ENCODE peak calls at places on chromosomes 6 and 20, in eight cellular contexts. One of them, this sample, is unnamed.

GRCh38 chr6:1858191-1858590 is 248.5 kb downstream of the FOXC1 start:
- DNase-seq in astrocyte of the spinal cord: no peak
- DNase-seq in cardiac fibroblast: no peak
- DNase-seq in BE2C: no peak
- DNase-seq in PC-3: no peak
- DNase-seq in CD4-positive, alpha-beta T cell: no peak
- DNase-seq in tibial nerve: no peak
- DNase-seq in A673: no peak
- DNase-seq in this sample: no peak

GRCh38 chr6:128659878-128660622 is 139.7 kb upstream of the PTPRK start:
- DNase-seq in A673: no peak
- DNase-seq in tibial nerve: no peak
- DNase-seq in cardiac fibroblast: peak; percentile 6
- DNase-seq in astrocyte of the spinal cord: no peak
- DNase-seq in CD4-positive, alpha-beta T cell: no peak
- DNase-seq in PC-3: peak; percentile 40
- DNase-seq in BE2C: no peak
- DNase-seq in this sample: no peak

GRCh38 chr20:8425802-8426201 is 293.7 kb downstream of the PLCB1 start:
- DNase-seq in A673: no peak
- DNase-seq in astrocyte of the spinal cord: no peak
- DNase-seq in BE2C: no peak
- DNase-seq in CD4-positive, alpha-beta T cell: no peak
- DNase-seq in tibial nerve: no peak
- DNase-seq in PC-3: no peak
- DNase-seq in cardiac fibroblast: no peak
- DNase-seq in this sample: no peak

GRCh38 chr6:137823826-137824501 is 43.1 kb upstream of the TNFAIP3 start:
- DNase-seq in CD4-positive, alpha-beta T cell: peak; percentile 80
- DNase-seq in PC-3: no peak
- DNase-seq in astrocyte of the spinal cord: peak; percentile 72
- DNase-seq in cardiac fibroblast: peak; percentile 81
- DNase-seq in BE2C: peak; percentile 13
- DNase-seq in A673: peak; percentile 15
- DNase-seq in tibial nerve: no peak
- DNase-seq in this sample: no peak

GRCh38 chr6:34674268-34674639 is 22.3 kb downstream of the ILRUN start:
- DNase-seq in tibial nerve: no peak
- DNase-seq in astrocyte of the spinal cord: no peak
- DNase-seq in cardiac fibroblast: no peak
- DNase-seq in BE2C: no peak
- DNase-seq in A673: no peak
- DNase-seq in CD4-positive, alpha-beta T cell: no peak
- DNase-seq in PC-3: no peak
- DNase-seq in this sample: no peak

GRCh38 chr6:32190054-32190945 is at the start of gene PBX2:
- DNase-seq in PC-3: peak; percentile 74
- DNase-seq in BE2C: peak; percentile 85
- DNase-seq in CD4-positive, alpha-beta T cell: peak; percentile 78
- DNase-seq in tibial nerve: peak; percentile 92
- DNase-seq in A673: peak; percentile 94
- DNase-seq in astrocyte of the spinal cord: peak; percentile 93
- DNase-seq in cardiac fibroblast: peak; percentile 91
- DNase-seq in this sample: peak; percentile 58

GRCh38 chr6:57305754-57306153 is 11.7 kb upstream of the PRIM2 start:
- DNase-seq in tibial nerve: no peak
- DNase-seq in cardiac fibroblast: peak; percentile 61
- DNase-seq in PC-3: peak; percentile 45
- DNase-seq in CD4-positive, alpha-beta T cell: no peak
- DNase-seq in A673: no peak
- DNase-seq in astrocyte of the spinal cord: no peak
- DNase-seq in BE2C: no peak
- DNase-seq in this sample: no peak

GRCh38 chr6:106134087-106134770 is 48.1 kb downstream of the PRDM1 start:
- DNase-seq in CD4-positive, alpha-beta T cell: no peak
- DNase-seq in A673: no peak
- DNase-seq in cardiac fibroblast: no peak
- DNase-seq in BE2C: no peak
- DNase-seq in astrocyte of the spinal cord: no peak
- DNase-seq in PC-3: peak; percentile 45
- DNase-seq in tibial nerve: no peak
- DNase-seq in this sample: peak; percentile 26

GRCh38 chr6:47235964-47236760 is 73.5 kb downstream of the TNFRSF21 start:
- DNase-seq in cardiac fibroblast: no peak
- DNase-seq in tibial nerve: no peak
- DNase-seq in astrocyte of the spinal cord: no peak
- DNase-seq in BE2C: peak; percentile 84
- DNase-seq in PC-3: no peak
- DNase-seq in CD4-positive, alpha-beta T cell: no peak
- DNase-seq in A673: no peak
- DNase-seq in this sample: no peak

GRCh38 chr6:2853766-2854393 is 12.2 kb upstream of the SERPINB1 start:
- DNase-seq in tibial nerve: no peak
- DNase-seq in CD4-positive, alpha-beta T cell: peak; percentile 59
- DNase-seq in A673: peak; percentile 96
- DNase-seq in PC-3: peak; percentile 95
- DNase-seq in BE2C: no peak
- DNase-seq in astrocyte of the spinal cord: peak; percentile 82
- DNase-seq in cardiac fibroblast: peak; percentile 94
- DNase-seq in this sample: no peak

GRCh38 chr6:108113557-108114519 is 39.3 kb upstream of the OSTM1 start:
- DNase-seq in BE2C: peak; percentile 39
- DNase-seq in astrocyte of the spinal cord: peak; percentile 69
- DNase-seq in CD4-positive, alpha-beta T cell: no peak
- DNase-seq in A673: peak; percentile 80
- DNase-seq in tibial nerve: no peak
- DNase-seq in PC-3: peak; percentile 64
- DNase-seq in cardiac fibroblast: peak; percentile 77
- DNase-seq in this sample: peak; percentile 57

GRCh38 chr6:125812394-125813231 is 21.9 kb downstream of the NCOA7 start:
- DNase-seq in A673: peak; percentile 50
- DNase-seq in astrocyte of the spinal cord: peak; percentile 96
- DNase-seq in BE2C: peak; percentile 75
- DNase-seq in tibial nerve: no peak
- DNase-seq in PC-3: peak; percentile 52
- DNase-seq in cardiac fibroblast: peak; percentile 96
- DNase-seq in CD4-positive, alpha-beta T cell: no peak
- DNase-seq in this sample: no peak

GRCh38 chr20:48398506-48399449 is 429.0 kb downstream of the PREX1 start:
- DNase-seq in CD4-positive, alpha-beta T cell: no peak
- DNase-seq in cardiac fibroblast: no peak
- DNase-seq in BE2C: no peak
- DNase-seq in tibial nerve: no peak
- DNase-seq in A673: no peak
- DNase-seq in astrocyte of the spinal cord: peak; percentile 12
- DNase-seq in PC-3: no peak
- DNase-seq in this sample: no peak

GRCh38 chr6:170433163-170434095 is 119.7 kb downstream of the PSMB1 start:
- DNase-seq in CD4-positive, alpha-beta T cell: no peak
- DNase-seq in PC-3: no peak
- DNase-seq in astrocyte of the spinal cord: no peak
- DNase-seq in tibial nerve: no peak
- DNase-seq in cardiac fibroblast: no peak
- DNase-seq in A673: no peak
- DNase-seq in BE2C: no peak
- DNase-seq in this sample: no peak

GRCh38 chr6:170424634-170425126 is 118.1 kb downstream of the FAM120B start:
- DNase-seq in BE2C: no peak
- DNase-seq in tibial nerve: no peak
- DNase-seq in PC-3: no peak
- DNase-seq in CD4-positive, alpha-beta T cell: no peak
- DNase-seq in A673: no peak
- DNase-seq in cardiac fibroblast: no peak
- DNase-seq in astrocyte of the spinal cord: no peak
- DNase-seq in this sample: no peak

GRCh38 chr6:170434821-170435155 is 118.3 kb downstream of the PSMB1 start:
- DNase-seq in PC-3: no peak
- DNase-seq in CD4-positive, alpha-beta T cell: no peak
- DNase-seq in cardiac fibroblast: no peak
- DNase-seq in tibial nerve: no peak
- DNase-seq in astrocyte of the spinal cord: no peak
- DNase-seq in BE2C: no peak
- DNase-seq in A673: no peak
- DNase-seq in this sample: no peak

GRCh38 chr6:170434114-170434820 is 118.8 kb downstream of the PSMB1 start:
- DNase-seq in PC-3: no peak
- DNase-seq in tibial nerve: no peak
- DNase-seq in cardiac fibroblast: no peak
- DNase-seq in BE2C: no peak
- DNase-seq in A673: no peak
- DNase-seq in CD4-positive, alpha-beta T cell: no peak
- DNase-seq in astrocyte of the spinal cord: no peak
- DNase-seq in this sample: no peak

DNA sequence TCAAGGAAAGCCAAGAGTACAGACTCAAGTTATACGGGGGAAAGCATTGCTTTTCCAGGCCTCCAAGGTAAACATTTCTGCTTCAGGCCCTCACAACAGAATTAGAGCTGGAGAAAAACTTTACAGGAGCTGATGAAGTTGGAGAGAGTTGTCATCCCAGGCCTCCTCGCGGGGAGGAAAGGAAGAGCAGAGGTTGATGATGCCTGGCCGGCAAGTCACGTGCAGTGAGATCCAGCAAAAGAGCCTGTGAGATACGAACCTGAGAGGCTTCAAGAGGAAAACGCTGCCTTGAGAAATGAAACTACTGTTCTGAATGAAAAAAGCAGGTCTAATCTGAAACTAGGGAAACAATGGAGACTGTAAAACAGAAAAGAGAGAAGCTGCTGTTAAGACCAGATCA is 122.9 kb downstream of the FAM120B start:
- DNase-seq in A673: no peak
- DNase-seq in astrocyte of the spinal cord: peak; percentile 50
- DNase-seq in CD4-positive, alpha-beta T cell: no peak
- DNase-seq in cardiac fibroblast: peak; percentile 40
- DNase-seq in BE2C: no peak
- DNase-seq in PC-3: no peak
- DNase-seq in tibial nerve: no peak
- DNase-seq in this sample: peak; percentile 26
- TF ChIP-seq CTCF in A673: no peak
- TF ChIP-seq CTCF in astrocyte of the spinal cord: peak; percentile 26
- TF ChIP-seq CTCF in CD4-positive, alpha-beta T cell: no peak
- TF ChIP-seq CTCF in cardiac fibroblast: peak; percentile 17
- TF ChIP-seq CTCF in BE2C: no peak
- TF ChIP-seq CTCF in PC-3: no peak
- TF ChIP-seq CTCF in tibial nerve: no peak
- TF ChIP-seq CTCF in this sample: no peak

GRCh38 chr6:136752554-136752953 is 39.7 kb downstream of the MAP3K5 start:
- DNase-seq in BE2C: no peak
- DNase-seq in CD4-positive, alpha-beta T cell: no peak
- DNase-seq in astrocyte of the spinal cord: no peak
- DNase-seq in PC-3: no peak
- DNase-seq in cardiac fibroblast: no peak
- DNase-seq in A673: no peak
- DNase-seq in tibial nerve: no peak
- DNase-seq in this sample: no peak

GRCh38 chr6:136761227-136761922 is 30.9 kb downstream of the MAP3K5 start:
- DNase-seq in cardiac fibroblast: peak; percentile 42
- DNase-seq in CD4-positive, alpha-beta T cell: no peak
- DNase-seq in astrocyte of the spinal cord: no peak
- DNase-seq in tibial nerve: no peak
- DNase-seq in PC-3: no peak
- DNase-seq in BE2C: no peak
- DNase-seq in A673: peak; percentile 43
- DNase-seq in this sample: no peak

GRCh38 chr6:136753624-136754023 is 38.7 kb downstream of the MAP3K5 start:
- DNase-seq in A673: no peak
- DNase-seq in BE2C: no peak
- DNase-seq in astrocyte of the spinal cord: no peak
- DNase-seq in cardiac fibroblast: no peak
- DNase-seq in CD4-positive, alpha-beta T cell: peak; percentile 58
- DNase-seq in PC-3: no peak
- DNase-seq in tibial nerve: no peak
- DNase-seq in this sample: no peak

GRCh38 chr6:136754820-136755219 is 37.5 kb downstream of the MAP3K5 start:
- DNase-seq in BE2C: no peak
- DNase-seq in PC-3: no peak
- DNase-seq in tibial nerve: no peak
- DNase-seq in astrocyte of the spinal cord: no peak
- DNase-seq in A673: peak; percentile 48
- DNase-seq in cardiac fibroblast: no peak
- DNase-seq in CD4-positive, alpha-beta T cell: no peak
- DNase-seq in this sample: no peak

DNA sequence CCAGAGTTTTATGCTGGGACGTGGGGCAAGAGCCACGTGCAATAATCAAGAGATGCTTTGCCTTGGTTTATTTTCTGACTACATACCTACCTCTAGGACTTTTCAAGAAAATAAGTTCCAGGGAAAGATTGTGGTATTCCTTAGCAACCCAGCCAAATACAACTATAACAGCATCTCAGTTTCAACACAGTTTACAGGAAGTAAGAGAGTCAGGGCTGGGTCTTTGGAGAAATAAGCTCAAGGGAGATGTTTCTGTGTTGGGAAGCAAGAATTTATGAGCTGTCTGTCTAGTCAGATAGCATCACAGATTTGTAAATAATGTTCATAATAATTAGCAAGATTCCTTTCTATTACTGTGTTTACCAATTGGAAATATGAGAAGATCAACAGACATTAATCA is 35.1 kb downstream of the MAP3K5 start:
- DNase-seq in CD4-positive, alpha-beta T cell: no peak
- DNase-seq in BE2C: no peak
- DNase-seq in astrocyte of the spinal cord: peak; percentile 29
- DNase-seq in cardiac fibroblast: peak; percentile 70
- DNase-seq in PC-3: no peak
- DNase-seq in A673: no peak
- DNase-seq in tibial nerve: no peak
- DNase-seq in this sample: no peak
- TF ChIP-seq CTCF in CD4-positive, alpha-beta T cell: no peak
- TF ChIP-seq CTCF in BE2C: no peak
- TF ChIP-seq CTCF in astrocyte of the spinal cord: no peak
- TF ChIP-seq CTCF in cardiac fibroblast: no peak
- TF ChIP-seq CTCF in PC-3: no peak
- TF ChIP-seq CTCF in A673: no peak
- TF ChIP-seq CTCF in tibial nerve: no peak
- TF ChIP-seq CTCF in this sample: no peak

GRCh38 chr20:53623454-53624206 is 30.0 kb upstream of the ZNF217 start:
- DNase-seq in BE2C: peak; percentile 64
- DNase-seq in A673: peak; percentile 85
- DNase-seq in PC-3: peak; percentile 89
- DNase-seq in cardiac fibroblast: peak; percentile 88
- DNase-seq in CD4-positive, alpha-beta T cell: no peak
- DNase-seq in astrocyte of the spinal cord: peak; percentile 79
- DNase-seq in tibial nerve: peak; percentile 61
- DNase-seq in this sample: peak; percentile 45
- TF ChIP-seq CTCF in BE2C: no peak
- TF ChIP-seq CTCF in A673: no peak
- TF ChIP-seq CTCF in PC-3: peak; percentile 38
- TF ChIP-seq CTCF in cardiac fibroblast: no peak
- TF ChIP-seq CTCF in CD4-positive, alpha-beta T cell: no peak
- TF ChIP-seq CTCF in astrocyte of the spinal cord: no peak
- TF ChIP-seq CTCF in tibial nerve: no peak
- TF ChIP-seq CTCF in this sample: no peak

DNA sequence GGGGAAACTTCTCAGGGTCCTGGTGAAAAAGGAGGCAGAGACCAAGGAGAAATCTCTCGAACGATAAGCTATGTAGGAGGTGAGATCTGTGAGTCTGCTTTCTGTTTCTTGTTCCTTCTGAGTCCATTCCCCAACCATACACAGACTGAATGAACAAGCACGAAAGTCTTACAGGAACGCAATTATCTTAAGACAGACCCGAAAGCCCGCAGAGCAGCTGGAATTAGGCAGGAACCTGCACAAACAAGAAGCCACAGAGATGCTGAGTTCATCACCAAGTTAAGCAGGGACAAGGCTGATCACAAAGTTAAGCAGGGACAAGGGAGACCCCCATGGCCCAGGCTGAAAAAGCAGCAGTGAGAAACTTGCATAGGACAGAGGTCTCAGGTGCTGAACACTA is 21.4 kb upstream of the NELFCD start:
- DNase-seq in CD4-positive, alpha-beta T cell: no peak
- DNase-seq in cardiac fibroblast: no peak
- DNase-seq in BE2C: no peak
- DNase-seq in tibial nerve: no peak
- DNase-seq in astrocyte of the spinal cord: no peak
- DNase-seq in A673: no peak
- DNase-seq in PC-3: no peak
- DNase-seq in this sample: no peak
- TF ChIP-seq CTCF in CD4-positive, alpha-beta T cell: no peak
- TF ChIP-seq CTCF in cardiac fibroblast: no peak
- TF ChIP-seq CTCF in BE2C: no peak
- TF ChIP-seq CTCF in tibial nerve: no peak
- TF ChIP-seq CTCF in astrocyte of the spinal cord: no peak
- TF ChIP-seq CTCF in A673: no peak
- TF ChIP-seq CTCF in PC-3: no peak
- TF ChIP-seq CTCF in this sample: no peak

This sample was measured in endothelial cell.